ENCODE peak calls at places on chromosomes 11 and 22, in five cellular contexts. W, R, Z, N and U are unnamed samples.

GRCh38 chr22:46057762-46058420 is 80.9 kb upstream of the WNT7B start:
- DNase-seq in W (peak), R (no peak), Z (peak), N (peak), U (peak)

GRCh38 chr11:73193251-73194033 is 24.6 kb upstream of the P2RY2 start:
- DNase-seq in W (peak), R (no peak), Z (peak), N (peak), U (no peak)

GRCh38 chr11:128458316-128458715 is 129.0 kb downstream of the ETS1 start:
- DNase-seq in W (no peak), R (no peak), Z (no peak), N (no peak), U (no peak)

GRCh38 chr11:362642-363442 is 6.5 kb upstream of the B4GALNT4 start:
- DNase-seq in W (no peak), R (no peak), Z (no peak), N (no peak), U (peak)

GRCh38 chr11:67404515-67405195 is 772 bp downstream of the TBC1D10C start:
- DNase-seq in W (no peak), R (no peak), Z (no peak), N (no peak), U (no peak)

GRCh38 chr11:73480677-73481076 is 104.5 kb downstream of the RELT start:
- DNase-seq in W (no peak), R (no peak), Z (no peak), N (no peak), U (no peak)

GRCh38 chr11:77095551-77096490 is 6.8 kb upstream of the OMP start:
- DNase-seq in W (no peak), R (no peak), Z (no peak), N (no peak), U (no peak)

GRCh38 chr11:77278595-77279506 is 22.6 kb downstream of the GDPD4 start:
- DNase-seq in W (no peak), R (no peak), Z (no peak), N (no peak), U (no peak)

GRCh38 chr11:69376155-69377028 is 82.4 kb downstream of the MYEOV start:
- DNase-seq in W (no peak), R (no peak), Z (no peak), N (no peak), U (no peak)

GRCh38 chr11:132158091-132158490 is 787.7 kb downstream of the NTM start:
- DNase-seq in W (peak), R (no peak), Z (no peak), N (no peak), U (no peak)

GRCh38 chr11:71307811-71308645 is 55.7 kb upstream of the SHANK2 start:
- DNase-seq in W (no peak), R (no peak), Z (no peak), N (no peak), U (peak)

GRCh38 chr22:50403701-50404101 is 60.6 kb downstream of the PPP6R2 start:
- DNase-seq in W (no peak), R (no peak), Z (no peak), N (no peak), U (no peak)

GRCh38 chr11:12864316-12865156 is 144.6 kb upstream of the RASSF10 start:
- DNase-seq in W (peak), R (peak), Z (no peak), N (no peak), U (no peak)

GRCh38 chr11:120908521-120909181 is 115.3 kb upstream of the TBCEL start:
- DNase-seq in W (peak), R (no peak), Z (no peak), N (no peak), U (no peak)

GRCh38 chr11:68014157-68014965 is 4.2 kb downstream of the ALDH3B1 start:
- DNase-seq in W (no peak), R (peak), Z (no peak), N (no peak), U (no peak)

GRCh38 chr11:67440229-67441081 is 2.8 kb downstream of the CORO1B start:
- DNase-seq in W (no peak), R (no peak), Z (no peak), N (no peak), U (no peak)

GRCh38 chr11:124402326-124402922 is 3.6 kb upstream of the OR8B3 start:
- DNase-seq in W (peak), R (peak), Z (peak), N (peak), U (peak)

GRCh38 chr11:94145431-94145830 is 16.8 kb downstream of the PANX1 start:
- DNase-seq in W (no peak), R (no peak), Z (no peak), N (no peak), U (no peak)

GRCh38 chr11:60786811-60787567 is 1.9 kb downstream of the MS4A10 start:
- DNase-seq in W (no peak), R (no peak), Z (no peak), N (no peak), U (no peak)

GRCh38 chr22:31926969-31927368 is 17.4 kb upstream of the YWHAH start:
- DNase-seq in W (peak), R (no peak), Z (no peak), N (no peak), U (peak)

GRCh38 chr11:5336331-5336730 is 7.0 kb downstream of the OR51B5 start:
- DNase-seq in W (no peak), R (no peak), Z (no peak), N (no peak), U (no peak)

GRCh38 chr22:43829904-43830851 is 18.1 kb upstream of the EFCAB6 start:
- DNase-seq in W (no peak), R (no peak), Z (no peak), N (no peak), U (no peak)

GRCh38 chr11:9825315-9825714 is 161.4 kb downstream of the SWAP70 start:
- DNase-seq in W (no peak), R (no peak), Z (no peak), N (no peak), U (no peak)

GRCh38 chr11:72828081-72828567 is 13.9 kb downstream of the ATG16L2 start:
- DNase-seq in W (no peak), R (no peak), Z (peak), N (no peak), U (peak)

GRCh38 chr11:35682230-35683195 is 19.9 kb downstream of the TRIM44 start:
- DNase-seq in W (no peak), R (peak), Z (no peak), N (no peak), U (no peak)

GRCh38 chr11:45267660-45268340 is 18.3 kb downstream of the SYT13 start:
- DNase-seq in W (no peak), R (no peak), Z (no peak), N (no peak), U (no peak)

GRCh38 chr11:32013603-32014002 is 77.3 kb upstream of the RCN1 start:
- DNase-seq in W (no peak), R (no peak), Z (no peak), N (no peak), U (no peak)

GRCh38 chr22:37629928-37630327 is 9.5 kb upstream of the SH3BP1 start:
- DNase-seq in W (no peak), R (no peak), Z (no peak), N (no peak), U (no peak)

GRCh38 chr11:73237471-73238290 is 19.6 kb downstream of the P2RY2 start:
- DNase-seq in W (no peak), R (no peak), Z (no peak), N (no peak), U (no peak)

GRCh38 chr22:49662681-49663080 is 165.0 kb downstream of the BRD1 start:
- DNase-seq in W (no peak), R (no peak), Z (no peak), N (no peak), U (no peak)

GRCh38 chr22:36743011-36743410 is 32.9 kb downstream of the IFT27 start:
- DNase-seq in W (no peak), R (no peak), Z (no peak), N (no peak), U (no peak)

GRCh38 chr22:40213478-40213877 is 35.8 kb downstream of the TNRC6B start:
- DNase-seq in W (no peak), R (no peak), Z (no peak), N (no peak), U (no peak)

GRCh38 chr11:114358711-114359110 is 41.6 kb downstream of the C11orf71 start:
- DNase-seq in W (no peak), R (peak), Z (no peak), N (no peak), U (no peak)

DNA sequence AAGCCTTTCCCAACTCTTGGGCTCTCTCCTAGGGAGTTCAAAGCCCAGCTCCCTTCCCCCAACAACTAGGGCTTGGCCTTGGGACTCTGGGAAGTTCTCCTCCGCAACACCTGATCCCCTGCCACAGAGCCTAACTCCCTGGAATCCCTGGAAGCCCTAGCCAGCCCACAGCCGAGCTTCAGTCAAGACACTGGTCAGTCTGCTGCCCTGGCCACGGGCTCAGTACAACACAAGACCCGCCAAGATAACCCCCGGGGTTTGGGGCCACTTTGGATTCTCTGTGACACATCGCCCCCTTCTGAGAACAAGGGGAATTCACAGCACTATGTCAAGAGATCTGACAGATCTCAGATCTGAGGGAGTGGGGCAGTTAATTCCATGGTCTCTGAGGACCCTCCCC is 58.3 kb downstream of the SLC22A12 start:
- DNase-seq in W (peak), R (no peak), Z (no peak), N (no peak), U (peak)
- TF ChIP-seq CTCF in W (peak), R (peak), Z (peak), N (peak), U (peak)

GRCh38 chr11:117933930-117934329 is 4.7 kb upstream of the TMPRSS13 start:
- DNase-seq in W (no peak), R (no peak), Z (no peak), N (no peak), U (no peak)
- TF ChIP-seq CTCF in W (no peak), R (no peak), Z (no peak), N (no peak), U (no peak)

DNA sequence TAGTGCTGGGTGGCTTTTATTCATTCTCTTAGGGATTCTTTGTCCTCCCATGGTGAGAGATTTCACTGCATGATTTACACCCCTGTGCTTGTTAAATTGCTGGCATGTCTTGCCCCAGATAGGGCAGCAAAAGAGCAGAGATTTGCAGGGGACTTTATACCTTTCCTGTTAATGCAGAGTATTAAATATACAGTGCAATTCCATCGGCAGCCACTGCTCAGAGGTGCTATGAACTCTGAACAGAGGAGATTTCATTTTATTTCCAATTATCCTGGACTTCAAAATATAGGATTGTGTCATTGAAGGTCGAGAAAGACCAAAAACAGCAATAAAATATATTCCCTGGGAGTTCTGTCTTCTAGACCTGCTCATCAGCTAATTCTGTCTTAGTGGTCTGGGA is 263.4 kb upstream of the NCAM1 start:
- DNase-seq in W (no peak), R (no peak), Z (no peak), N (no peak), U (no peak)
- TF ChIP-seq CTCF in W (peak), R (no peak), Z (no peak), N (no peak), U (no peak)

GRCh38 chr11:27497284-27497866 is 9.2 kb downstream of the LIN7C start:
- DNase-seq in W (peak), R (no peak), Z (no peak), N (no peak), U (peak)
- TF ChIP-seq CTCF in W (peak), R (peak), Z (peak), N (peak), U (peak)

GRCh38 chr11:62727833-62728721 is at the start of gene TTC9C:
- DNase-seq in W (peak), R (peak), Z (peak), N (peak), U (peak)

GRCh38 chr11:62727007-62727832 is at the start of gene HNRNPUL2:
- DNase-seq in W (peak), R (peak), Z (peak), N (peak), U (peak)

GRCh38 chr11:62737196-62737595 is 8.9 kb downstream of the TTC9C start:
- DNase-seq in W (no peak), R (no peak), Z (no peak), N (no peak), U (no peak)

DNA sequence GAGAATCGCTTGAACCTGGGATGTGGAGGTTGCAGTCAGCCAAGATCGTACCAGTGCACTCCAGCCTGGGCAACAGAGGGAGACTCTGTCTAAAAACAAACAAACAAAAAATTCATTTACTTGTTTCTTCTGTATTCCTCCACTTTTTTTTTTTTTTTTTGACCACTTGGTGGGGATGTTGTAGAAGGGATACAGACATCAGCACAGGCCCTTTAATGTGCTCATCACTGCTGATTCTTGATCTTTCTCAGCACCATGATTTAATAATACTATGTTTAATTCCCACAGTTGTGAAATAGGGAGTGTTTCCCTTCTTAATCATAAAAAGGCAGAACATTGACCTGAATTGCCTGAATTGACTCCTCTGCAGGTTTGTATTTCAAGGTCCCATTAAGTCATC is 4.5 kb downstream of the TTC9C start:
- DNase-seq in W (peak), R (no peak), Z (no peak), N (no peak), U (no peak)
- TF ChIP-seq CTCF in W (no peak), R (no peak), Z (peak), N (no peak), U (no peak)